ENCODE peak calls at places on chromosome 2, in ten cellular contexts. A, Y, I, D, P, O, V, L, R and T are unnamed samples.

GRCh38 chr2:141517852-141518421 is 612.9 kb downstream of the LRP1B start:
- DNase-seq in Y (no peak), A (no peak), P (no peak), D (no peak), L (no peak), R (no peak), O (no peak), I (no peak), V (no peak), T (no peak)

GRCh38 chr2:67871696-67872320 is 191.0 kb downstream of the C1D start:
- DNase-seq in V (no peak), P (peak), Y (no peak), L (peak), D (peak), O (peak), A (peak), I (no peak), R (no peak), T (no peak)

GRCh38 chr2:170843656-170844055 is 27.0 kb downstream of the GAD1 start:
- DNase-seq in D (peak), V (no peak), Y (peak), R (no peak), L (peak), P (peak), O (peak), A (peak), I (no peak), T (no peak)

GRCh38 chr2:20496069-20496468 is 49.2 kb downstream of the RHOB start:
- DNase-seq in V (no peak), P (peak), D (no peak), Y (no peak), R (no peak), A (no peak), I (no peak), O (peak), L (peak), T (no peak)

GRCh38 chr2:238277695-238278094 is 10.7 kb downstream of the PER2 start:
- DNase-seq in R (no peak), O (no peak), V (no peak), D (no peak), A (no peak), Y (no peak), P (no peak), L (no peak), I (no peak), T (no peak)

GRCh38 chr2:101991731-101992145 is at the start of gene IL1R2:
- DNase-seq in O (no peak), L (no peak), Y (peak), A (no peak), R (no peak), D (no peak), V (no peak), I (no peak), P (no peak), T (no peak)

GRCh38 chr2:226185613-226186211 is 613.9 kb downstream of the IRS1 start:
- DNase-seq in V (no peak), A (peak), O (peak), L (peak), R (no peak), D (peak), P (peak), I (no peak), Y (no peak), T (no peak)

GRCh38 chr2:235592430-235592829 is 98.6 kb downstream of the AGAP1 start:
- DNase-seq in R (no peak), A (no peak), P (no peak), Y (no peak), O (no peak), I (no peak), V (no peak), L (no peak), D (no peak), T (no peak)